ENCODE peak calls at places on chromosome 3, in nine cellular contexts. One of them, this sample, is unnamed.
A peak's percentile ranks its signal among the peaks of the same experiment; 100 is the strongest.

GRCh38 chr3:197878427-197878826 is 71.6 kb upstream of the RPL35A start:
- DNase-seq in activated naive CD4-positive, alpha-beta T cell treated with anti-CD3 and anti-CD28 coated beads, Interleukin-2, amount 10 ng/mL, durations not matched to agents 7 days and 5 days: peak; percentile 48
- DNase-seq in stimulated activated CD8-positive, alpha-beta memory T cell treated with anti-CD3 and anti-CD28 coated beads, Interleukin-15, amount 100 ng/mL, for 4 hours: peak; percentile 4
- DNase-seq in aorta: no peak
- DNase-seq in uterus: no peak
- DNase-seq in KG1: peak; percentile 31
- DNase-seq in mucosa of descending colon: no peak
- DNase-seq in transverse colon: no peak
- DNase-seq in GM04504: no peak
- DNase-seq in this sample: no peak

GRCh38 chr3:141933421-141934300 is 57.2 kb downstream of the ATP1B3 start:
- DNase-seq in activated naive CD4-positive, alpha-beta T cell treated with anti-CD3 and anti-CD28 coated beads, Interleukin-2, amount 10 ng/mL, durations not matched to agents 7 days and 5 days: no peak
- DNase-seq in mucosa of descending colon: no peak
- DNase-seq in uterus: no peak
- DNase-seq in KG1: no peak
- DNase-seq in transverse colon: no peak
- DNase-seq in stimulated activated CD8-positive, alpha-beta memory T cell treated with anti-CD3 and anti-CD28 coated beads, Interleukin-15, amount 100 ng/mL, for 4 hours: no peak
- DNase-seq in GM04504: no peak
- DNase-seq in aorta: peak; percentile 35
- DNase-seq in this sample: peak; percentile 7

GRCh38 chr3:186465508-186465907 is 78.7 kb downstream of the CRYGS start:
- DNase-seq in aorta: no peak
- DNase-seq in GM04504: no peak
- DNase-seq in uterus: no peak
- DNase-seq in stimulated activated CD8-positive, alpha-beta memory T cell treated with anti-CD3 and anti-CD28 coated beads, Interleukin-15, amount 100 ng/mL, for 4 hours: no peak
- DNase-seq in activated naive CD4-positive, alpha-beta T cell treated with anti-CD3 and anti-CD28 coated beads, Interleukin-2, amount 10 ng/mL, durations not matched to agents 7 days and 5 days: no peak
- DNase-seq in KG1: no peak
- DNase-seq in transverse colon: no peak
- DNase-seq in mucosa of descending colon: no peak
- DNase-seq in this sample: no peak

GRCh38 chr3:196774191-196774820 is 34.6 kb downstream of the PAK2 start:
- DNase-seq in mucosa of descending colon: no peak
- DNase-seq in stimulated activated CD8-positive, alpha-beta memory T cell treated with anti-CD3 and anti-CD28 coated beads, Interleukin-15, amount 100 ng/mL, for 4 hours: no peak
- DNase-seq in aorta: no peak
- DNase-seq in GM04504: peak; percentile 46
- DNase-seq in KG1: no peak
- DNase-seq in uterus: no peak
- DNase-seq in transverse colon: no peak
- DNase-seq in activated naive CD4-positive, alpha-beta T cell treated with anti-CD3 and anti-CD28 coated beads, Interleukin-2, amount 10 ng/mL, durations not matched to agents 7 days and 5 days: no peak
- DNase-seq in this sample: no peak

GRCh38 chr3:34212175-34212574 is 413.7 kb downstream of the PDCD6IP start:
- DNase-seq in GM04504: no peak
- DNase-seq in mucosa of descending colon: no peak
- DNase-seq in stimulated activated CD8-positive, alpha-beta memory T cell treated with anti-CD3 and anti-CD28 coated beads, Interleukin-15, amount 100 ng/mL, for 4 hours: no peak
- DNase-seq in uterus: no peak
- DNase-seq in aorta: no peak
- DNase-seq in activated naive CD4-positive, alpha-beta T cell treated with anti-CD3 and anti-CD28 coated beads, Interleukin-2, amount 10 ng/mL, durations not matched to agents 7 days and 5 days: no peak
- DNase-seq in KG1: no peak
- DNase-seq in transverse colon: no peak
- DNase-seq in this sample: no peak

GRCh38 chr3:882526-882925 is 210.3 kb upstream of the CNTN6 start:
- DNase-seq in transverse colon: no peak
- DNase-seq in KG1: no peak
- DNase-seq in GM04504: peak; percentile 12
- DNase-seq in mucosa of descending colon: no peak
- DNase-seq in stimulated activated CD8-positive, alpha-beta memory T cell treated with anti-CD3 and anti-CD28 coated beads, Interleukin-15, amount 100 ng/mL, for 4 hours: no peak
- DNase-seq in aorta: no peak
- DNase-seq in uterus: no peak
- DNase-seq in activated naive CD4-positive, alpha-beta T cell treated with anti-CD3 and anti-CD28 coated beads, Interleukin-2, amount 10 ng/mL, durations not matched to agents 7 days and 5 days: no peak
- DNase-seq in this sample: no peak

GRCh38 chr3:161559177-161559998 is 62.8 kb downstream of the OTOL1 start:
- DNase-seq in aorta: no peak
- DNase-seq in transverse colon: no peak
- DNase-seq in GM04504: no peak
- DNase-seq in KG1: peak; percentile 39
- DNase-seq in stimulated activated CD8-positive, alpha-beta memory T cell treated with anti-CD3 and anti-CD28 coated beads, Interleukin-15, amount 100 ng/mL, for 4 hours: no peak
- DNase-seq in activated naive CD4-positive, alpha-beta T cell treated with anti-CD3 and anti-CD28 coated beads, Interleukin-2, amount 10 ng/mL, durations not matched to agents 7 days and 5 days: no peak
- DNase-seq in mucosa of descending colon: no peak
- DNase-seq in uterus: no peak
- DNase-seq in this sample: peak; percentile 47

GRCh38 chr3:123803521-123803920 is 80.6 kb downstream of the MYLK start:
- DNase-seq in stimulated activated CD8-positive, alpha-beta memory T cell treated with anti-CD3 and anti-CD28 coated beads, Interleukin-15, amount 100 ng/mL, for 4 hours: no peak
- DNase-seq in aorta: no peak
- DNase-seq in mucosa of descending colon: peak; percentile 66
- DNase-seq in transverse colon: peak; percentile 34
- DNase-seq in KG1: no peak
- DNase-seq in activated naive CD4-positive, alpha-beta T cell treated with anti-CD3 and anti-CD28 coated beads, Interleukin-2, amount 10 ng/mL, durations not matched to agents 7 days and 5 days: no peak
- DNase-seq in GM04504: no peak
- DNase-seq in uterus: no peak
- DNase-seq in this sample: no peak

GRCh38 chr3:128084675-128085021 is 32.4 kb downstream of the SEC61A1 start:
- DNase-seq in transverse colon: no peak
- DNase-seq in uterus: peak; percentile 50
- DNase-seq in stimulated activated CD8-positive, alpha-beta memory T cell treated with anti-CD3 and anti-CD28 coated beads, Interleukin-15, amount 100 ng/mL, for 4 hours: no peak
- DNase-seq in aorta: no peak
- DNase-seq in KG1: no peak
- DNase-seq in mucosa of descending colon: no peak
- DNase-seq in activated naive CD4-positive, alpha-beta T cell treated with anti-CD3 and anti-CD28 coated beads, Interleukin-2, amount 10 ng/mL, durations not matched to agents 7 days and 5 days: no peak
- DNase-seq in GM04504: no peak
- DNase-seq in this sample: peak; percentile 44

GRCh38 chr3:169694117-169694516 is 30.6 kb upstream of the MECOM start:
- DNase-seq in activated naive CD4-positive, alpha-beta T cell treated with anti-CD3 and anti-CD28 coated beads, Interleukin-2, amount 10 ng/mL, durations not matched to agents 7 days and 5 days: no peak
- DNase-seq in KG1: no peak
- DNase-seq in GM04504: no peak
- DNase-seq in transverse colon: no peak
- DNase-seq in mucosa of descending colon: no peak
- DNase-seq in uterus: no peak
- DNase-seq in stimulated activated CD8-positive, alpha-beta memory T cell treated with anti-CD3 and anti-CD28 coated beads, Interleukin-15, amount 100 ng/mL, for 4 hours: no peak
- DNase-seq in aorta: no peak
- DNase-seq in this sample: no peak

GRCh38 chr3:52313774-52314188 is 2.3 kb upstream of the DNAH1 start:
- DNase-seq in KG1: no peak
- DNase-seq in activated naive CD4-positive, alpha-beta T cell treated with anti-CD3 and anti-CD28 coated beads, Interleukin-2, amount 10 ng/mL, durations not matched to agents 7 days and 5 days: no peak
- DNase-seq in uterus: no peak
- DNase-seq in aorta: no peak
- DNase-seq in mucosa of descending colon: no peak
- DNase-seq in transverse colon: peak; percentile 53
- DNase-seq in GM04504: no peak
- DNase-seq in stimulated activated CD8-positive, alpha-beta memory T cell treated with anti-CD3 and anti-CD28 coated beads, Interleukin-15, amount 100 ng/mL, for 4 hours: no peak
- DNase-seq in this sample: no peak

GRCh38 chr3:73324203-73325155 is 263.0 kb downstream of the EBLN2 start:
- DNase-seq in transverse colon: no peak
- DNase-seq in KG1: no peak
- DNase-seq in mucosa of descending colon: no peak
- DNase-seq in uterus: peak; percentile 20
- DNase-seq in GM04504: peak; percentile 85
- DNase-seq in activated naive CD4-positive, alpha-beta T cell treated with anti-CD3 and anti-CD28 coated beads, Interleukin-2, amount 10 ng/mL, durations not matched to agents 7 days and 5 days: no peak
- DNase-seq in aorta: no peak
- DNase-seq in stimulated activated CD8-positive, alpha-beta memory T cell treated with anti-CD3 and anti-CD28 coated beads, Interleukin-15, amount 100 ng/mL, for 4 hours: no peak
- DNase-seq in this sample: no peak

GRCh38 chr3:185866555-185866954 is 41.7 kb upstream of the IGF2BP2 start:
- DNase-seq in transverse colon: peak; percentile 30
- DNase-seq in GM04504: no peak
- DNase-seq in mucosa of descending colon: no peak
- DNase-seq in aorta: no peak
- DNase-seq in stimulated activated CD8-positive, alpha-beta memory T cell treated with anti-CD3 and anti-CD28 coated beads, Interleukin-15, amount 100 ng/mL, for 4 hours: no peak
- DNase-seq in activated naive CD4-positive, alpha-beta T cell treated with anti-CD3 and anti-CD28 coated beads, Interleukin-2, amount 10 ng/mL, durations not matched to agents 7 days and 5 days: no peak
- DNase-seq in uterus: no peak
- DNase-seq in KG1: no peak
- DNase-seq in this sample: no peak

GRCh38 chr3:197026481-197026866 is 3.1 kb downstream of the MELTF start:
- DNase-seq in GM04504: no peak
- DNase-seq in transverse colon: no peak
- DNase-seq in activated naive CD4-positive, alpha-beta T cell treated with anti-CD3 and anti-CD28 coated beads, Interleukin-2, amount 10 ng/mL, durations not matched to agents 7 days and 5 days: no peak
- DNase-seq in mucosa of descending colon: no peak
- DNase-seq in aorta: no peak
- DNase-seq in KG1: no peak
- DNase-seq in uterus: no peak
- DNase-seq in stimulated activated CD8-positive, alpha-beta memory T cell treated with anti-CD3 and anti-CD28 coated beads, Interleukin-15, amount 100 ng/mL, for 4 hours: no peak
- DNase-seq in this sample: no peak

GRCh38 chr3:143502101-143502500 is 346.2 kb downstream of the SLC9A9 start:
- DNase-seq in activated naive CD4-positive, alpha-beta T cell treated with anti-CD3 and anti-CD28 coated beads, Interleukin-2, amount 10 ng/mL, durations not matched to agents 7 days and 5 days: no peak
- DNase-seq in stimulated activated CD8-positive, alpha-beta memory T cell treated with anti-CD3 and anti-CD28 coated beads, Interleukin-15, amount 100 ng/mL, for 4 hours: no peak
- DNase-seq in aorta: no peak
- DNase-seq in GM04504: no peak
- DNase-seq in transverse colon: no peak
- DNase-seq in mucosa of descending colon: no peak
- DNase-seq in KG1: no peak
- DNase-seq in uterus: no peak
- DNase-seq in this sample: no peak

GRCh38 chr3:81927811-81928210 is 166.4 kb upstream of the GBE1 start:
- DNase-seq in transverse colon: no peak
- DNase-seq in activated naive CD4-positive, alpha-beta T cell treated with anti-CD3 and anti-CD28 coated beads, Interleukin-2, amount 10 ng/mL, durations not matched to agents 7 days and 5 days: no peak
- DNase-seq in mucosa of descending colon: no peak
- DNase-seq in GM04504: no peak
- DNase-seq in aorta: no peak
- DNase-seq in uterus: no peak
- DNase-seq in stimulated activated CD8-positive, alpha-beta memory T cell treated with anti-CD3 and anti-CD28 coated beads, Interleukin-15, amount 100 ng/mL, for 4 hours: no peak
- DNase-seq in KG1: no peak
- DNase-seq in this sample: no peak

GRCh38 chr3:38564631-38565338 is 68.6 kb downstream of the EXOG start:
- DNase-seq in stimulated activated CD8-positive, alpha-beta memory T cell treated with anti-CD3 and anti-CD28 coated beads, Interleukin-15, amount 100 ng/mL, for 4 hours: no peak
- DNase-seq in transverse colon: no peak
- DNase-seq in mucosa of descending colon: no peak
- DNase-seq in uterus: no peak
- DNase-seq in activated naive CD4-positive, alpha-beta T cell treated with anti-CD3 and anti-CD28 coated beads, Interleukin-2, amount 10 ng/mL, durations not matched to agents 7 days and 5 days: peak; percentile 5
- DNase-seq in KG1: no peak
- DNase-seq in GM04504: no peak
- DNase-seq in aorta: peak; percentile 55
- DNase-seq in this sample: no peak

GRCh38 chr3:119796785-119797184 is 14.9 kb downstream of the NR1I2 start:
- DNase-seq in uterus: no peak
- DNase-seq in mucosa of descending colon: no peak
- DNase-seq in GM04504: no peak
- DNase-seq in KG1: no peak
- DNase-seq in aorta: no peak
- DNase-seq in activated naive CD4-positive, alpha-beta T cell treated with anti-CD3 and anti-CD28 coated beads, Interleukin-2, amount 10 ng/mL, durations not matched to agents 7 days and 5 days: no peak
- DNase-seq in stimulated activated CD8-positive, alpha-beta memory T cell treated with anti-CD3 and anti-CD28 coated beads, Interleukin-15, amount 100 ng/mL, for 4 hours: no peak
- DNase-seq in transverse colon: no peak
- DNase-seq in this sample: no peak

GRCh38 chr3:4757949-4758855 is 221.0 kb upstream of the BHLHE40 start:
- DNase-seq in transverse colon: no peak
- DNase-seq in GM04504: no peak
- DNase-seq in uterus: no peak
- DNase-seq in KG1: no peak
- DNase-seq in aorta: no peak
- DNase-seq in mucosa of descending colon: no peak
- DNase-seq in activated naive CD4-positive, alpha-beta T cell treated with anti-CD3 and anti-CD28 coated beads, Interleukin-2, amount 10 ng/mL, durations not matched to agents 7 days and 5 days: no peak
- DNase-seq in stimulated activated CD8-positive, alpha-beta memory T cell treated with anti-CD3 and anti-CD28 coated beads, Interleukin-15, amount 100 ng/mL, for 4 hours: no peak
- DNase-seq in this sample: no peak

GRCh38 chr3:172156309-172156998 is 117.1 kb downstream of the FNDC3B start:
- DNase-seq in activated naive CD4-positive, alpha-beta T cell treated with anti-CD3 and anti-CD28 coated beads, Interleukin-2, amount 10 ng/mL, durations not matched to agents 7 days and 5 days: no peak
- DNase-seq in mucosa of descending colon: no peak
- DNase-seq in aorta: peak; percentile 70
- DNase-seq in KG1: no peak
- DNase-seq in uterus: no peak
- DNase-seq in GM04504: no peak
- DNase-seq in stimulated activated CD8-positive, alpha-beta memory T cell treated with anti-CD3 and anti-CD28 coated beads, Interleukin-15, amount 100 ng/mL, for 4 hours: no peak
- DNase-seq in transverse colon: no peak
- DNase-seq in this sample: peak; percentile 34

GRCh38 chr3:119663885-119664284 is 3.5 kb upstream of the POPDC2 start:
- DNase-seq in transverse colon: no peak
- DNase-seq in activated naive CD4-positive, alpha-beta T cell treated with anti-CD3 and anti-CD28 coated beads, Interleukin-2, amount 10 ng/mL, durations not matched to agents 7 days and 5 days: no peak
- DNase-seq in aorta: no peak
- DNase-seq in GM04504: no peak
- DNase-seq in KG1: no peak
- DNase-seq in stimulated activated CD8-positive, alpha-beta memory T cell treated with anti-CD3 and anti-CD28 coated beads, Interleukin-15, amount 100 ng/mL, for 4 hours: no peak
- DNase-seq in mucosa of descending colon: no peak
- DNase-seq in uterus: no peak
- DNase-seq in this sample: no peak

GRCh38 chr3:126858887-126859286 is 124.0 kb upstream of the PLXNA1 start:
- DNase-seq in GM04504: peak; percentile 68
- DNase-seq in stimulated activated CD8-positive, alpha-beta memory T cell treated with anti-CD3 and anti-CD28 coated beads, Interleukin-15, amount 100 ng/mL, for 4 hours: no peak
- DNase-seq in transverse colon: no peak
- DNase-seq in KG1: no peak
- DNase-seq in mucosa of descending colon: no peak
- DNase-seq in aorta: no peak
- DNase-seq in uterus: no peak
- DNase-seq in activated naive CD4-positive, alpha-beta T cell treated with anti-CD3 and anti-CD28 coated beads, Interleukin-2, amount 10 ng/mL, durations not matched to agents 7 days and 5 days: no peak
- DNase-seq in this sample: no peak

GRCh38 chr3:42157915-42158538 is 66.9 kb downstream of the TRAK1 start:
- DNase-seq in transverse colon: no peak
- DNase-seq in stimulated activated CD8-positive, alpha-beta memory T cell treated with anti-CD3 and anti-CD28 coated beads, Interleukin-15, amount 100 ng/mL, for 4 hours: no peak
- DNase-seq in uterus: no peak
- DNase-seq in aorta: no peak
- DNase-seq in GM04504: no peak
- DNase-seq in activated naive CD4-positive, alpha-beta T cell treated with anti-CD3 and anti-CD28 coated beads, Interleukin-2, amount 10 ng/mL, durations not matched to agents 7 days and 5 days: no peak
- DNase-seq in KG1: no peak
- DNase-seq in mucosa of descending colon: no peak
- DNase-seq in this sample: no peak

GRCh38 chr3:44476181-44476599 is 1.3 kb downstream of the ZNF445 start:
- DNase-seq in stimulated activated CD8-positive, alpha-beta memory T cell treated with anti-CD3 and anti-CD28 coated beads, Interleukin-15, amount 100 ng/mL, for 4 hours: no peak
- DNase-seq in aorta: no peak
- DNase-seq in uterus: no peak
- DNase-seq in transverse colon: no peak
- DNase-seq in activated naive CD4-positive, alpha-beta T cell treated with anti-CD3 and anti-CD28 coated beads, Interleukin-2, amount 10 ng/mL, durations not matched to agents 7 days and 5 days: peak; percentile 28
- DNase-seq in mucosa of descending colon: no peak
- DNase-seq in GM04504: no peak
- DNase-seq in KG1: no peak
- DNase-seq in this sample: no peak

GRCh38 chr3:41424543-41425300 is 225.4 kb downstream of the CTNNB1 start:
- DNase-seq in activated naive CD4-positive, alpha-beta T cell treated with anti-CD3 and anti-CD28 coated beads, Interleukin-2, amount 10 ng/mL, durations not matched to agents 7 days and 5 days: peak; percentile 22
- DNase-seq in GM04504: no peak
- DNase-seq in stimulated activated CD8-positive, alpha-beta memory T cell treated with anti-CD3 and anti-CD28 coated beads, Interleukin-15, amount 100 ng/mL, for 4 hours: no peak
- DNase-seq in aorta: no peak
- DNase-seq in uterus: no peak
- DNase-seq in transverse colon: no peak
- DNase-seq in mucosa of descending colon: no peak
- DNase-seq in KG1: no peak
- DNase-seq in this sample: no peak

GRCh38 chr3:123635220-123635619 is 50.4 kb upstream of the HACD2 start:
- DNase-seq in stimulated activated CD8-positive, alpha-beta memory T cell treated with anti-CD3 and anti-CD28 coated beads, Interleukin-15, amount 100 ng/mL, for 4 hours: no peak
- DNase-seq in GM04504: no peak
- DNase-seq in transverse colon: no peak
- DNase-seq in aorta: no peak
- DNase-seq in KG1: no peak
- DNase-seq in uterus: no peak
- DNase-seq in activated naive CD4-positive, alpha-beta T cell treated with anti-CD3 and anti-CD28 coated beads, Interleukin-2, amount 10 ng/mL, durations not matched to agents 7 days and 5 days: no peak
- DNase-seq in mucosa of descending colon: no peak
- DNase-seq in this sample: no peak

GRCh38 chr3:81891056-81891455 is 129.6 kb upstream of the GBE1 start:
- DNase-seq in GM04504: no peak
- DNase-seq in transverse colon: no peak
- DNase-seq in stimulated activated CD8-positive, alpha-beta memory T cell treated with anti-CD3 and anti-CD28 coated beads, Interleukin-15, amount 100 ng/mL, for 4 hours: no peak
- DNase-seq in uterus: no peak
- DNase-seq in KG1: no peak
- DNase-seq in activated naive CD4-positive, alpha-beta T cell treated with anti-CD3 and anti-CD28 coated beads, Interleukin-2, amount 10 ng/mL, durations not matched to agents 7 days and 5 days: no peak
- DNase-seq in mucosa of descending colon: no peak
- DNase-seq in aorta: no peak
- DNase-seq in this sample: no peak

GRCh38 chr3:149299938-149300791 is 33.3 kb downstream of the TM4SF18 start:
- DNase-seq in activated naive CD4-positive, alpha-beta T cell treated with anti-CD3 and anti-CD28 coated beads, Interleukin-2, amount 10 ng/mL, durations not matched to agents 7 days and 5 days: no peak
- DNase-seq in transverse colon: peak; percentile 52
- DNase-seq in KG1: no peak
- DNase-seq in stimulated activated CD8-positive, alpha-beta memory T cell treated with anti-CD3 and anti-CD28 coated beads, Interleukin-15, amount 100 ng/mL, for 4 hours: no peak
- DNase-seq in GM04504: peak; percentile 85
- DNase-seq in mucosa of descending colon: peak; percentile 27
- DNase-seq in aorta: no peak
- DNase-seq in uterus: peak; percentile 27
- DNase-seq in this sample: no peak

GRCh38 chr3:167031364-167032049 is 348.6 kb downstream of the ZBBX start:
- DNase-seq in KG1: no peak
- DNase-seq in mucosa of descending colon: no peak
- DNase-seq in stimulated activated CD8-positive, alpha-beta memory T cell treated with anti-CD3 and anti-CD28 coated beads, Interleukin-15, amount 100 ng/mL, for 4 hours: no peak
- DNase-seq in uterus: no peak
- DNase-seq in GM04504: no peak
- DNase-seq in activated naive CD4-positive, alpha-beta T cell treated with anti-CD3 and anti-CD28 coated beads, Interleukin-2, amount 10 ng/mL, durations not matched to agents 7 days and 5 days: no peak
- DNase-seq in transverse colon: no peak
- DNase-seq in aorta: no peak
- DNase-seq in this sample: no peak

GRCh38 chr3:190375671-190376070 is 12.3 kb upstream of the CLDN16 start:
- DNase-seq in GM04504: no peak
- DNase-seq in activated naive CD4-positive, alpha-beta T cell treated with anti-CD3 and anti-CD28 coated beads, Interleukin-2, amount 10 ng/mL, durations not matched to agents 7 days and 5 days: no peak
- DNase-seq in KG1: no peak
- DNase-seq in stimulated activated CD8-positive, alpha-beta memory T cell treated with anti-CD3 and anti-CD28 coated beads, Interleukin-15, amount 100 ng/mL, for 4 hours: no peak
- DNase-seq in uterus: no peak
- DNase-seq in aorta: no peak
- DNase-seq in mucosa of descending colon: no peak
- DNase-seq in transverse colon: no peak
- DNase-seq in this sample: no peak

This sample was measured in testis.